ENCODE peak calls at places on chromosomes 7 and 10, in ten cellular contexts. One of them, this sample, is unnamed.

GRCh38 chr10:65931291-65932080 is 994.4 kb upstream of the LRRTM3 start:
- DNase-seq in T-helper 9 cell: no peak
- DNase-seq in tibial artery: no peak
- DNase-seq in AG08395: no peak
- DNase-seq in mucosa of descending colon: no peak
- DNase-seq in LoVo: no peak
- DNase-seq in MV-4-11: no peak
- DNase-seq in progenitor cell of endocrine pancreas: no peak
- DNase-seq in GM23248: no peak
- DNase-seq in NCI-H1092 treated with DMSO at 0.1 percent for 48 hours: no peak
- DNase-seq in this sample: no peak

GRCh38 chr7:43674559-43675436 is 54.5 kb downstream of the COA1 start:
- DNase-seq in tibial artery: no peak
- DNase-seq in GM23248: peak
- DNase-seq in mucosa of descending colon: no peak
- DNase-seq in MV-4-11: no peak
- DNase-seq in LoVo: peak
- DNase-seq in NCI-H1092 treated with DMSO at 0.1 percent for 48 hours: no peak
- DNase-seq in T-helper 9 cell: no peak
- DNase-seq in AG08395: peak
- DNase-seq in progenitor cell of endocrine pancreas: no peak
- DNase-seq in this sample: no peak

GRCh38 chr7:7924303-7924702 is 44.3 kb upstream of the GLCCI1 start:
- DNase-seq in progenitor cell of endocrine pancreas: no peak
- DNase-seq in NCI-H1092 treated with DMSO at 0.1 percent for 48 hours: no peak
- DNase-seq in MV-4-11: no peak
- DNase-seq in mucosa of descending colon: no peak
- DNase-seq in GM23248: no peak
- DNase-seq in tibial artery: no peak
- DNase-seq in AG08395: no peak
- DNase-seq in LoVo: no peak
- DNase-seq in T-helper 9 cell: no peak
- DNase-seq in this sample: no peak

GRCh38 chr10:46543379-46544014 is 13.0 kb downstream of the GPRIN2 start:
- DNase-seq in MV-4-11: no peak
- DNase-seq in mucosa of descending colon: no peak
- DNase-seq in AG08395: no peak
- DNase-seq in LoVo: no peak
- DNase-seq in tibial artery: peak
- DNase-seq in T-helper 9 cell: no peak
- DNase-seq in NCI-H1092 treated with DMSO at 0.1 percent for 48 hours: no peak
- DNase-seq in GM23248: no peak
- DNase-seq in progenitor cell of endocrine pancreas: no peak
- DNase-seq in this sample: peak

GRCh38 chr10:120365872-120366271 is 91.2 kb upstream of the PLPP4 start:
- DNase-seq in GM23248: peak
- DNase-seq in AG08395: no peak
- DNase-seq in LoVo: no peak
- DNase-seq in tibial artery: no peak
- DNase-seq in mucosa of descending colon: no peak
- DNase-seq in progenitor cell of endocrine pancreas: no peak
- DNase-seq in T-helper 9 cell: no peak
- DNase-seq in MV-4-11: no peak
- DNase-seq in NCI-H1092 treated with DMSO at 0.1 percent for 48 hours: no peak
- DNase-seq in this sample: no peak

GRCh38 chr10:126911301-126911700 is 6.1 kb downstream of the DOCK1 start:
- DNase-seq in mucosa of descending colon: no peak
- DNase-seq in NCI-H1092 treated with DMSO at 0.1 percent for 48 hours: no peak
- DNase-seq in T-helper 9 cell: no peak
- DNase-seq in GM23248: no peak
- DNase-seq in AG08395: no peak
- DNase-seq in MV-4-11: no peak
- DNase-seq in LoVo: no peak
- DNase-seq in tibial artery: no peak
- DNase-seq in progenitor cell of endocrine pancreas: no peak
- DNase-seq in this sample: no peak

GRCh38 chr7:90411510-90411909 is 8.2 kb downstream of the CLDN12 start:
- DNase-seq in LoVo: peak
- DNase-seq in GM23248: peak
- DNase-seq in mucosa of descending colon: no peak
- DNase-seq in tibial artery: no peak
- DNase-seq in T-helper 9 cell: no peak
- DNase-seq in MV-4-11: no peak
- DNase-seq in NCI-H1092 treated with DMSO at 0.1 percent for 48 hours: no peak
- DNase-seq in AG08395: no peak
- DNase-seq in progenitor cell of endocrine pancreas: no peak
- DNase-seq in this sample: no peak

GRCh38 chr7:10767771-10768170 is 205.9 kb upstream of the PHF14 start:
- DNase-seq in mucosa of descending colon: no peak
- DNase-seq in T-helper 9 cell: no peak
- DNase-seq in progenitor cell of endocrine pancreas: no peak
- DNase-seq in MV-4-11: no peak
- DNase-seq in tibial artery: no peak
- DNase-seq in NCI-H1092 treated with DMSO at 0.1 percent for 48 hours: no peak
- DNase-seq in LoVo: no peak
- DNase-seq in GM23248: no peak
- DNase-seq in AG08395: no peak
- DNase-seq in this sample: no peak

GRCh38 chr10:101189461-101190401 is 39.5 kb downstream of the LBX1 start:
- DNase-seq in T-helper 9 cell: no peak
- DNase-seq in MV-4-11: no peak
- DNase-seq in mucosa of descending colon: no peak
- DNase-seq in LoVo: no peak
- DNase-seq in NCI-H1092 treated with DMSO at 0.1 percent for 48 hours: no peak
- DNase-seq in AG08395: no peak
- DNase-seq in progenitor cell of endocrine pancreas: no peak
- DNase-seq in GM23248: no peak
- DNase-seq in tibial artery: no peak
- DNase-seq in this sample: no peak

GRCh38 chr7:90958669-90959068 is 305.6 kb upstream of the FZD1 start:
- DNase-seq in MV-4-11: no peak
- DNase-seq in T-helper 9 cell: no peak
- DNase-seq in LoVo: no peak
- DNase-seq in progenitor cell of endocrine pancreas: no peak
- DNase-seq in tibial artery: no peak
- DNase-seq in NCI-H1092 treated with DMSO at 0.1 percent for 48 hours: no peak
- DNase-seq in mucosa of descending colon: no peak
- DNase-seq in GM23248: peak
- DNase-seq in AG08395: peak
- DNase-seq in this sample: no peak

GRCh38 chr10:111707066-111707465 is 476.5 kb downstream of the GPAM start:
- DNase-seq in MV-4-11: no peak
- DNase-seq in NCI-H1092 treated with DMSO at 0.1 percent for 48 hours: no peak
- DNase-seq in LoVo: no peak
- DNase-seq in GM23248: peak
- DNase-seq in mucosa of descending colon: no peak
- DNase-seq in tibial artery: no peak
- DNase-seq in progenitor cell of endocrine pancreas: no peak
- DNase-seq in AG08395: peak
- DNase-seq in T-helper 9 cell: no peak
- DNase-seq in this sample: no peak

GRCh38 chr10:130073912-130074311 is 36.7 kb downstream of the C10orf143 start:
- DNase-seq in LoVo: no peak
- DNase-seq in T-helper 9 cell: no peak
- DNase-seq in progenitor cell of endocrine pancreas: no peak
- DNase-seq in MV-4-11: no peak
- DNase-seq in mucosa of descending colon: no peak
- DNase-seq in tibial artery: no peak
- DNase-seq in NCI-H1092 treated with DMSO at 0.1 percent for 48 hours: no peak
- DNase-seq in AG08395: no peak
- DNase-seq in GM23248: no peak
- DNase-seq in this sample: no peak

GRCh38 chr10:78742730-78743615 is 325.8 kb upstream of the ZMIZ1 start:
- DNase-seq in tibial artery: no peak
- DNase-seq in LoVo: no peak
- DNase-seq in AG08395: peak
- DNase-seq in progenitor cell of endocrine pancreas: no peak
- DNase-seq in T-helper 9 cell: no peak
- DNase-seq in GM23248: no peak
- DNase-seq in MV-4-11: peak
- DNase-seq in mucosa of descending colon: no peak
- DNase-seq in NCI-H1092 treated with DMSO at 0.1 percent for 48 hours: no peak
- DNase-seq in this sample: peak

GRCh38 chr10:38127812-38128211 is 33.7 kb downstream of the ZNF37A start:
- DNase-seq in AG08395: peak
- DNase-seq in tibial artery: no peak
- DNase-seq in LoVo: no peak
- DNase-seq in NCI-H1092 treated with DMSO at 0.1 percent for 48 hours: no peak
- DNase-seq in MV-4-11: no peak
- DNase-seq in T-helper 9 cell: no peak
- DNase-seq in GM23248: peak
- DNase-seq in mucosa of descending colon: no peak
- DNase-seq in progenitor cell of endocrine pancreas: no peak
- DNase-seq in this sample: no peak

GRCh38 chr7:152709307-152710133 is 33.6 kb upstream of the XRCC2 start:
- DNase-seq in T-helper 9 cell: no peak
- DNase-seq in GM23248: peak
- DNase-seq in AG08395: no peak
- DNase-seq in MV-4-11: no peak
- DNase-seq in NCI-H1092 treated with DMSO at 0.1 percent for 48 hours: no peak
- DNase-seq in mucosa of descending colon: no peak
- DNase-seq in progenitor cell of endocrine pancreas: no peak
- DNase-seq in LoVo: peak
- DNase-seq in tibial artery: no peak
- DNase-seq in this sample: no peak

GRCh38 chr7:377069-378040 is 87.4 kb downstream of the FOXL3 start:
- DNase-seq in mucosa of descending colon: peak
- DNase-seq in tibial artery: peak
- DNase-seq in LoVo: no peak
- DNase-seq in AG08395: no peak
- DNase-seq in MV-4-11: no peak
- DNase-seq in progenitor cell of endocrine pancreas: no peak
- DNase-seq in GM23248: no peak
- DNase-seq in NCI-H1092 treated with DMSO at 0.1 percent for 48 hours: no peak
- DNase-seq in T-helper 9 cell: no peak
- DNase-seq in this sample: peak

GRCh38 chr7:24981544-24981951 is 1.6 kb upstream of the OSBPL3 start:
- DNase-seq in NCI-H1092 treated with DMSO at 0.1 percent for 48 hours: peak
- DNase-seq in GM23248: peak
- DNase-seq in progenitor cell of endocrine pancreas: no peak
- DNase-seq in LoVo: peak
- DNase-seq in tibial artery: peak
- DNase-seq in T-helper 9 cell: peak
- DNase-seq in mucosa of descending colon: peak
- DNase-seq in MV-4-11: no peak
- DNase-seq in AG08395: peak
- DNase-seq in this sample: no peak